ENCODE peak calls at places on chromosome 5, in four cellular contexts. Q is adipocyte; D is psoas muscle; J is CD8-positive, alpha-beta T cell. U is an unnamed sample.
A peak's percentile ranks its signal among the peaks of the same experiment; 100 is the strongest.

GRCh38 chr5:157447246-157447645 is 12.8 kb upstream of the NIPAL4 start:
- DNase-seq in Q (no peak), D (no peak), J (no peak), U (no peak)

GRCh38 chr5:178478370-178478769 is 111.8 kb downstream of the COL23A1 start:
- DNase-seq in Q (no peak), D (no peak), J (no peak), U (no peak)

GRCh38 chr5:82676663-82677062 is 398.5 kb upstream of the RPS23 start:
- DNase-seq in Q (no peak), D (no peak), J (no peak), U (no peak)

GRCh38 chr5:63245271-63245670 is 666.7 kb downstream of the LRRC70 start:
- DNase-seq in Q (no peak), D (no peak), J (no peak), U (no peak)

GRCh38 chr5:131379723-131380122 is 115.9 kb downstream of the CDC42SE2 start:
- DNase-seq in Q (no peak), D (no peak), J (peak; percentile 69), U (no peak)

GRCh38 chr5:180201051-180201987 is 7.7 kb downstream of the RASGEF1C start:
- DNase-seq in Q (peak; percentile 7), D (no peak), J (no peak), U (no peak)

GRCh38 chr5:61167382-61167781 is 5.1 kb upstream of the SMIM15 start:
- DNase-seq in Q (peak; percentile 58), D (no peak), J (no peak), U (no peak)

GRCh38 chr5:143279698-143280097 is 123.8 kb downstream of the NR3C1 start:
- DNase-seq in Q (no peak), D (no peak), J (no peak), U (no peak)

GRCh38 chr5:61823796-61824195 is 482.2 kb upstream of the KIF2A start:
- DNase-seq in Q (no peak), D (no peak), J (no peak), U (no peak)

GRCh38 chr5:101306391-101307137 is 403.5 kb upstream of the ST8SIA4 start:
- DNase-seq in Q (no peak), D (no peak), J (no peak), U (no peak)

GRCh38 chr5:97383996-97384395 is 200.9 kb upstream of the RIOK2 start:
- DNase-seq in Q (peak; percentile 22), D (no peak), J (no peak), U (no peak)

GRCh38 chr5:37954561-37954960 is 114.7 kb upstream of the GDNF start:
- DNase-seq in Q (no peak), D (no peak), J (no peak), U (no peak)

GRCh38 chr5:82018462-82018861 is 46.6 kb downstream of the ATG10 start:
- DNase-seq in Q (peak; percentile 15), D (no peak), J (no peak), U (no peak)

GRCh38 chr5:90658620-90659019 is 100.0 kb downstream of the ADGRV1 start:
- DNase-seq in Q (no peak), D (no peak), J (no peak), U (no peak)

GRCh38 chr5:103498800-103499199 is 63.8 kb downstream of the NUDT12 start:
- DNase-seq in Q (no peak), D (no peak), J (no peak), U (no peak)

GRCh38 chr5:66174338-66174737 is 30.2 kb downstream of the SREK1 start:
- DNase-seq in Q (peak; percentile 59), D (no peak), J (no peak), U (no peak)

GRCh38 chr5:172806897-172807672 is 27.0 kb upstream of the ERGIC1 start:
- DNase-seq in Q (peak; percentile 87), D (peak; percentile 93), J (peak; percentile 81), U (peak; percentile 82)

GRCh38 chr5:83387041-83387440 is 84.5 kb upstream of the VCAN start:
- DNase-seq in Q (no peak), D (no peak), J (no peak), U (no peak)

GRCh38 chr5:150492621-150493020 is 15.3 kb upstream of the NDST1 start:
- DNase-seq in Q (peak; percentile 70), D (peak; percentile 46), J (no peak), U (no peak)

GRCh38 chr5:9207820-9208418 is 338.0 kb downstream of the SEMA5A start:
- DNase-seq in Q (peak; percentile 85), D (no peak), J (no peak), U (no peak)

GRCh38 chr5:167565555-167565954 is 725.9 kb upstream of the WWC1 start:
- DNase-seq in Q (peak; percentile 44), D (no peak), J (no peak), U (no peak)

GRCh38 chr5:77563475-77563874 is 71.4 kb upstream of the WDR41 start:
- DNase-seq in Q (no peak), D (no peak), J (no peak), U (no peak)

GRCh38 chr5:139415221-139415861 is 11.5 kb upstream of the SPATA24 start:
- DNase-seq in Q (no peak), D (peak; percentile 63), J (no peak), U (no peak)

GRCh38 chr5:94199566-94199965 is 418.8 kb downstream of the KIAA0825 start:
- DNase-seq in Q (no peak), D (no peak), J (no peak), U (no peak)

GRCh38 chr5:73544429-73545402 is 20.7 kb downstream of the ANKRA2 start:
- DNase-seq in Q (no peak), D (no peak), J (no peak), U (no peak)

GRCh38 chr5:116923344-116923743 is 348.7 kb upstream of the SEMA6A start:
- DNase-seq in Q (no peak), D (no peak), J (no peak), U (no peak)

GRCh38 chr5:90747693-90748092 is 189.1 kb downstream of the ADGRV1 start:
- DNase-seq in Q (no peak), D (no peak), J (no peak), U (no peak)

GRCh38 chr5:81819556-81820314 is 68.8 kb upstream of the SSBP2 start:
- DNase-seq in Q (peak; percentile 69), D (no peak), J (no peak), U (no peak)

GRCh38 chr5:78065073-78065472 is 229.4 kb downstream of the AP3B1 start:
- DNase-seq in Q (no peak), D (no peak), J (no peak), U (no peak)

GRCh38 chr5:155008669-155009068 is 4.9 kb upstream of the KIF4B start:
- DNase-seq in Q (no peak), D (no peak), J (no peak), U (no peak)

GRCh38 chr5:9212605-9213004 is 333.3 kb downstream of the SEMA5A start:
- DNase-seq in Q (no peak), D (no peak), J (no peak), U (no peak)

GRCh38 chr5:111463304-111463703 is 49.0 kb downstream of the STARD4 start:
- DNase-seq in Q (no peak), D (no peak), J (no peak), U (no peak)

GRCh38 chr5:119357815-119358559 is 2.2 kb downstream of the TNFAIP8 start:
- DNase-seq in Q (no peak), D (no peak), J (no peak), U (no peak)
- H3K4me1 ChIP-seq in Q (peaks cover 48% of the 10 kb centered on the region), D (no peaks in the 10 kb centered on the region), J (peaks cover 96% of the 10 kb centered on the region), U (peaks cover 10% of the 10 kb centered on the region)

GRCh38 chr5:88879724-88880123 is 3.3 kb downstream of the MEF2C start:
- DNase-seq in Q (no peak), D (no peak), J (no peak), U (no peak)
- H3K4me3 ChIP-seq in Q (no peak overlapping the region), D (peak overlapping the region; percentile 76), J (no peak overlapping the region), U (peak overlapping the region; percentile 86)

DNA sequence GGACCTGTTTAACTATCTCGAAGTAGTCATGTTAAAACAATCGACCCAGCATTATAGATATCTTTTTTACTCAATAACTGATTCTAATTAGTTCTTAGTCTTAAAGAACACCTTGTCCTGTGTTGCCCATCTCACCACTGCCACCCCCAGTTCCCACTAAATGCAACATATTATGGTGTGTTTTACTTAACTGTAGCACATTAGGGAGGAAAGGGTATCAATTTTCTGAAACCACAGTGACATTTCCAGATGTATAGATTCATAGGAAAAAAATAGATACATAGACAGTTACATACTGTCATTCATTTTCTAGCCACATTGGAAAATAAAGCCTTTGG is 221.1 kb downstream of the MEF2C start:
- DNase-seq in Q (no peak), D (no peak), J (no peak), U (no peak)
- H3K4me1 ChIP-seq in Q (peaks cover 6% of the 10 kb centered on the region), D (peaks cover 7% of the 10 kb centered on the region), J (peaks cover 25% of the 10 kb centered on the region), U (peaks cover 17% of the 10 kb centered on the region)

DNA sequence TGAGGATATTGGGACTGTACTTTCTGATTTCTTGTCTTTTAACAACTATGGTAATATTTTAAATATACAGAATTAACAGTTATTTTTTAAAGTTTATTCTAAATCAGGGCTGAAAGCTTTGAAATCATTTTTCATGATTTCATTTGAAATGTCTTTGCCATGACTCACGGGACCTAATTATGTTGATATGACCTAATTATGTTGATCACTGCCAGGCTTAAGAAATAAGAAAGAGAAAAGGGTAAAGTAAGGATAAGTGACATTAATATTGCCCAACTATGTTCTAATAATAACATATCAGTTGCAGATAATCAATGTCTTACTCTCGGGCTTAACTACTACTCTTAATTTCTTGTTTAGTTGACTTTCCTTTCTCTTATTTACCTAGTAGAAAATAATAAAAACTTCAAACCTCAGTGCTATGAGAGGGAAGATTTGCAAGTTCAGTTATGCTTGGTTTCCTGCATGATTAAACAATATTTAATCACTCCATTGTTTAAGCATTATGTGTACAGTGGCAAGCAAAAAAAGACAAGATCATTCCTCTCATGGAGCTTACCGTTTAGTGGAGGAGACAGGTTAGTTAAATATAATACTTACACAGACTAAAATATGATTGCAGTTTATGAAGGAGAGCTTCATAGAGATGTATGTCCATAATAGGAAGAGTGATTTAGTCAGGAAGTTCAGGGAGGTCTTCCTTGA is 67.0 kb upstream of the EIF4EBP3 start:
- DNase-seq in Q (peak; percentile 56), D (no peak), J (no peak), U (no peak)
- H3K4me3 ChIP-seq in Q (peak overlapping the region; percentile 56), D (no peak overlapping the region), J (no peak overlapping the region), U (no peak overlapping the region)

GRCh38 chr5:119361723-119362122 is 5.9 kb downstream of the TNFAIP8 start:
- DNase-seq in Q (no peak), D (no peak), J (no peak), U (no peak)
- H3K4me1 ChIP-seq in Q (peaks cover 53% of the 10 kb centered on the region), D (no peaks in the 10 kb centered on the region), J (peaks cover 90% of the 10 kb centered on the region), U (peaks cover 38% of the 10 kb centered on the region)

GRCh38 chr5:95955996-95956899 is 5.4 kb downstream of the ELL2 start:
- DNase-seq in Q (peak; percentile 83), D (no peak), J (no peak), U (no peak)
- H3K4me3 ChIP-seq in Q (peak overlapping the region; percentile 99), D (peak overlapping the region; percentile 94), J (no peak overlapping the region), U (peak overlapping the region; percentile 97)

U was measured in thoracic aorta.